ENCODE peak calls at places on chromosomes 6 and 20, in seven cellular contexts. L is H1, C is mammary epithelial cell, Y is PC-3, R is hepatocyte, X is K562, U is fibroblast of lung. W is an unnamed sample.

GRCh38 chr6:14312497-14312896 is 194.9 kb downstream of the CD83 start:
- DNase-seq in L (no peak), C (no peak), Y (no peak), R (no peak), X (no peak), U (no peak), W (no peak)

GRCh38 chr6:107744927-107745326 is 79.2 kb downstream of the SCML4 start:
- DNase-seq in L (no peak), C (no peak), Y (no peak), R (no peak), X (no peak), U (no peak), W (no peak)

GRCh38 chr6:168397011-168397410 is 44.0 kb upstream of the SMOC2 start:
- DNase-seq in L (no peak), C (no peak), Y (no peak), R (no peak), X (no peak), U (no peak), W (no peak)

GRCh38 chr20:17431621-17432364 is 99.4 kb downstream of the BFSP1 start:
- DNase-seq in L (peak; percentile 23), C (peak; percentile 23), Y (peak; percentile 70), R (peak; percentile 74), X (peak; percentile 65), U (peak; percentile 64), W (peak; percentile 10)

GRCh38 chr20:44805991-44806729 is 4.2 kb downstream of the RIMS4 start:
- DNase-seq in L (no peak), C (no peak), Y (no peak), R (peak; percentile 72), X (peak; percentile 24), U (peak; percentile 93), W (peak; percentile 19)

GRCh38 chr20:38278150-38278549 is 17.6 kb upstream of the KIAA1755 start:
- DNase-seq in L (no peak), C (no peak), Y (no peak), R (no peak), X (no peak), U (peak; percentile 45), W (no peak)

GRCh38 chr20:35503841-35504460 is 25.5 kb downstream of the C20orf173 start:
- DNase-seq in L (no peak), C (no peak), Y (no peak), R (no peak), X (no peak), U (peak; percentile 3), W (no peak)

GRCh38 chr6:24778121-24778520 is 3.4 kb downstream of the GMNN start:
- DNase-seq in L (no peak), C (no peak), Y (no peak), R (no peak), X (no peak), U (no peak), W (no peak)

GRCh38 chr20:259991-260390 is 2.5 kb downstream of the DEFB132 start:
- DNase-seq in L (no peak), C (no peak), Y (no peak), R (no peak), X (no peak), U (no peak), W (no peak)

GRCh38 chr6:39322306-39322850 is at the start of gene KCNK16:
- DNase-seq in L (no peak), C (no peak), Y (no peak), R (no peak), X (no peak), U (no peak), W (no peak)

GRCh38 chr6:82570083-82570482 is 206.5 kb downstream of the TPBG start:
- DNase-seq in L (no peak), C (no peak), Y (peak; percentile 8), R (no peak), X (no peak), U (no peak), W (no peak)

GRCh38 chr6:63663147-63663877 is 27.7 kb downstream of the PHF3 start:
- DNase-seq in L (no peak), C (peak; percentile 68), Y (peak; percentile 81), R (peak; percentile 19), X (no peak), U (peak; percentile 73), W (peak; percentile 80)

GRCh38 chr20:9202440-9203080 is 133.7 kb downstream of the PLCB4 start:
- DNase-seq in L (no peak), C (no peak), Y (no peak), R (peak; percentile 16), X (no peak), U (no peak), W (peak; percentile 40)

GRCh38 chr20:52999040-52999439 is 26.9 kb downstream of the TSHZ2 start:
- DNase-seq in L (no peak), C (no peak), Y (no peak), R (no peak), X (no peak), U (no peak), W (no peak)

DNA sequence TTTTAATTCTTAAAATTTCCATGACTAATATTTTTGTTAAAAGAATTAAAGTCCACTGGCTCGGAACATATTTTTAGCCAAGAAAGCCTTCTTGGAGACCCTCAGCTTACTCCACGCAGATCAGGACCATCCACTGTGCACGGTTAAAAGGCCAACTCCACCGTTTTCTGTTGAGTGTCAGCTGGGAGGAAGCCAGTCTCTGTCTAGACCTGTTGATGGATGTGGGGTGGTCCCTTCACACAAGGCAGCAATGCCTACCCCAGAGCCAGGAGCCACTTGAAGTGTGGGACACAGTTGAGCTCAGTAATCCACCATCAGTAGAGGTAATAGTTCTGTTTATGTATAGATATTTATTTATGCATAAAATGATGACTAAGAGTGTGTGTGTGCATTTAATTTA is 19.9 kb upstream of the QKI start:
- DNase-seq in L (no peak), C (no peak), Y (no peak), R (no peak), X (no peak), U (no peak), W (no peak)
- H3K4me2 ChIP-seq in L (no peak overlapping the region), C (no peak overlapping the region), Y (no peak overlapping the region), R (no peak overlapping the region), X (no peak overlapping the region), U (no peak overlapping the region), W (no peak overlapping the region)

GRCh38 chr6:138907167-138907566 is 80.9 kb downstream of the REPS1 start:
- DNase-seq in L (no peak), C (no peak), Y (no peak), R (no peak), X (no peak), U (no peak), W (no peak)

GRCh38 chr6:138914701-138915100 is 73.4 kb downstream of the REPS1 start:
- DNase-seq in L (no peak), C (peak; percentile 50), Y (no peak), R (no peak), X (no peak), U (no peak), W (no peak)

GRCh38 chr6:138912308-138912707 is 75.7 kb downstream of the REPS1 start:
- DNase-seq in L (no peak), C (no peak), Y (no peak), R (no peak), X (no peak), U (no peak), W (no peak)

GRCh38 chr6:138909975-138910374 is 78.1 kb downstream of the REPS1 start:
- DNase-seq in L (no peak), C (no peak), Y (no peak), R (no peak), X (no peak), U (no peak), W (no peak)

DNA sequence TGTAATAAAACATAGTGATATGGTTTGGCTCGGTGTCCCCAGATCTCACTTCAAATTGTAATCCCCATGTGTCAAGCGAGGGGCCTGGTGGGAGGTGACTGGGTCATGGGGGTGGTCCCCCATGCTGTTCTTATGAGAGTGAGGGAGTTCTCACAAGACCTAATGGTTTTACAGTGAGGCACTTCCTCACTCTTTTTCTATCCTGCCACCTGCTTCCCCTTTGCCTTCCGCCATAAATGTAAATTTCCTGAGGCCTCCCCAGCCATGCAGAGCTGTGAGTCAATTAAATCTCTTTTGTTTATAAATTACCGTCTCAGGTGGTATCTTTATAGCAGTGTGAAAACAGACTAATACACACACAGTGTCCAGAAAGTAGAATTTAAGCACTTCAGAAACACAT is 78.5 kb downstream of the REPS1 start:
- DNase-seq in L (no peak), C (no peak), Y (no peak), R (no peak), X (no peak), U (no peak), W (no peak)
- H3K4me2 ChIP-seq in L (no peak overlapping the region), C (no peak overlapping the region), Y (no peak overlapping the region), R (no peak overlapping the region), X (no peak overlapping the region), U (no peak overlapping the region), W (no peak overlapping the region)

GRCh38 chr20:63961664-63962425 is 5.6 kb upstream of the UCKL1 start:
- DNase-seq in L (no peak), C (no peak), Y (no peak), R (no peak), X (no peak), U (no peak), W (no peak)

GRCh38 chr20:63964412-63964811 is 5.3 kb downstream of the ZNF512B start:
- DNase-seq in L (no peak), C (no peak), Y (no peak), R (no peak), X (no peak), U (no peak), W (no peak)

GRCh38 chr20:63962426-63963347 is 6.5 kb upstream of the UCKL1 start:
- DNase-seq in L (no peak), C (no peak), Y (no peak), R (no peak), X (no peak), U (no peak), W (no peak)

GRCh38 chr20:63963348-63963741 is 6.4 kb downstream of the ZNF512B start:
- DNase-seq in L (no peak), C (no peak), Y (no peak), R (no peak), X (no peak), U (no peak), W (no peak)

DNA sequence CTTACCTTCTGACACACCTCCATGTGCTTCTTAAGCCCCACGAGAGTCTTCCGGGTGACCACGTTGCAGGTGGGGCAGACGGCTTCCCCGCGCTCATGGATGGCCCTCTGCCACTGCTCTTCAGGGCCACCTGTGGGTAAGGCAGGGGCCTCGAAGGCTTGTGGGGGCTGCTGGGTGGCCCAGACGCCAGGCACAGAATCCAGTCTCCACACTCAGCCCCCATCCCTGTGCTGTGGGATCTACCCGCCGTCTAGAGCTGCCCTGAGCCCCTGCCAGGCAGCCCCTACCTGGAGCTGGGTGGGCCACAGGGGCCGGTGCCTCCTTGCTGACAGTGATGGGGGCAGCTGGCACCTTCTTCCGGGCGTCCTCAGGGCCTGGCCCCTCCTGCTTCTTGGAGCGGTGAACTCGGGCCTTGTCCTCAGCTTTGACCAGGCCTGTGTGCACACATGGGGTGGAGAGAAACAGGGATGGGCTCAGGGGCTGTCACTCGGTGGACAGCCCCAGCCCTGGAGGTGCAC is 5.9 kb downstream of the ZNF512B start:
- DNase-seq in L (no peak), C (no peak), Y (no peak), R (no peak), X (no peak), U (no peak), W (no peak)
- H3K4me2 ChIP-seq in L (no peak overlapping the region), C (no peak overlapping the region), Y (no peak overlapping the region), R (no peak overlapping the region), X (no peak overlapping the region), U (no peak overlapping the region), W (no peak overlapping the region)

DNA sequence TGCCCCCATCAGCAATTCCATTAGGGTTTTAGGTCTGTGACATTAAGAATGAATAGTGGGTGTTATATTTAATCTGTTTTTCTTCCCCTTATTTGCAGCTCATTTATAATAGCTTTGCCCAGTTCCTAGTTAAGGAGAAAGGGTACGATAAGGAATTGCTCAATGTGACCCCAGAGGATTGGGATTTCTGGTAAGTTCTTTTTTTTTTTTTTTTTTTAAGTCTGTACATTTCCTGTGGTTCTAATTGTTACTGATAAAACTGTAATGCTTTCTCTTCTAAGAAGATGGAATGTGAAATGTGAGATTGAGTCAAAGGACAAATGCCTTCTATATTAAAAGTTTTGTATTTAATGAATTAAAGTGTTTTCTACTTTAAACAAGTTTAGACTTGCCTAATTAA is 5.5 kb downstream of the NT5DC1 start:
- DNase-seq in L (no peak), C (no peak), Y (no peak), R (no peak), X (no peak), U (peak; percentile 34), W (peak; percentile 61)
- H3K4me2 ChIP-seq in L (peak overlapping the region; percentile 56), C (peak overlapping the region; percentile 59), Y (no peak overlapping the region), R (peak overlapping the region; percentile 48), X (no peak overlapping the region), U (no peak overlapping the region), W (peak overlapping the region; percentile 19)